ENCODE peak calls at places on chromosomes 16 and 17, in seven cellular contexts. T is GM12865; K is RPMI8226; Z is prostate gland; W is COR-L47; Y is stimulated activated CD8-positive, alpha-beta memory T cell treated with anti-CD3 and anti-CD28 coated beads, Interleukin-15, amount 100 ng/mL, for 24 hours; R is kidney epithelial cell. P is an unnamed sample.

GRCh38 chr17:50255766-50256480 is 18.3 kb upstream of the TMEM92 start:
- DNase-seq in T (no peak), K (no peak), Z (no peak), W (no peak), Y (no peak), R (no peak), P (no peak)

GRCh38 chr16:78324649-78325274 is 225.3 kb downstream of the WWOX start:
- DNase-seq in T (no peak), K (no peak), Z (no peak), W (no peak), Y (no peak), R (no peak), P (peak)

GRCh38 chr16:58563775-58564174 is 48.5 kb downstream of the SETD6 start:
- DNase-seq in T (no peak), K (no peak), Z (no peak), W (no peak), Y (no peak), R (no peak), P (no peak)

GRCh38 chr17:235831-236640 is 54.6 kb upstream of the DOC2B start:
- DNase-seq in T (no peak), K (no peak), Z (no peak), W (no peak), Y (no peak), R (no peak), P (no peak)

GRCh38 chr16:88552166-88552565 is 18.0 kb upstream of the ZC3H18 start:
- DNase-seq in T (no peak), K (no peak), Z (no peak), W (no peak), Y (no peak), R (no peak), P (no peak)

GRCh38 chr16:11145173-11145820 is 110.7 kb downstream of the SOCS1 start:
- DNase-seq in T (no peak), K (no peak), Z (no peak), W (no peak), Y (no peak), R (no peak), P (no peak)

GRCh38 chr16:89805136-89805905 is 11.1 kb downstream of the FANCA start:
- DNase-seq in T (no peak), K (no peak), Z (no peak), W (no peak), Y (no peak), R (no peak), P (no peak)

GRCh38 chr17:7411427-7411750 is 3.7 kb downstream of the NLGN2 start:
- DNase-seq in T (no peak), K (no peak), Z (no peak), W (no peak), Y (no peak), R (no peak), P (no peak)

GRCh38 chr17:59513934-59514841 is 51.2 kb upstream of the DHX40 start:
- DNase-seq in T (no peak), K (peak), Z (peak), W (peak), Y (no peak), R (peak), P (no peak)

GRCh38 chr16:50593410-50594139 is 45.4 kb downstream of the NKD1 start:
- DNase-seq in T (no peak), K (no peak), Z (no peak), W (no peak), Y (no peak), R (no peak), P (no peak)

GRCh38 chr17:42844271-42844670 is at the start of gene AOC2:
- DNase-seq in T (no peak), K (no peak), Z (no peak), W (no peak), Y (no peak), R (no peak), P (no peak)

GRCh38 chr16:52463904-52464303 is 83.0 kb downstream of the TOX3 start:
- DNase-seq in T (no peak), K (no peak), Z (no peak), W (no peak), Y (no peak), R (no peak), P (no peak)

GRCh38 chr17:28174352-28175046 is 132.0 kb downstream of the NLK start:
- DNase-seq in T (peak), K (no peak), Z (no peak), W (no peak), Y (no peak), R (no peak), P (no peak)

P was measured in islet precursor cell.